ENCODE peak calls at places on chromosomes 3 and 15, in eight cellular contexts. Q, I, U, P, S, Y, F and T are unnamed samples.

GRCh38 chr15:60390931-60391501 is 6.8 kb downstream of the ANXA2 start:
- DNase-seq in Q (peak), I (peak), U (peak), P (peak), S (peak), Y (no peak), F (no peak), T (peak)

GRCh38 chr15:89774492-89774891 is 1.6 kb upstream of the MESP2 start:
- DNase-seq in Q (no peak), I (no peak), U (no peak), P (no peak), S (no peak), Y (no peak), F (no peak), T (no peak)

GRCh38 chr15:41490355-41490754 is 3.3 kb upstream of the ITPKA start:
- DNase-seq in Q (no peak), I (peak), U (peak), P (peak), S (no peak), Y (no peak), F (peak), T (peak)

GRCh38 chr3:67094769-67095168 is 96.7 kb downstream of the KBTBD8 start:
- DNase-seq in Q (no peak), I (no peak), U (peak), P (no peak), S (no peak), Y (peak), F (no peak), T (peak)

GRCh38 chr3:76646921-76647562 is 392.9 kb upstream of the ROBO2 start:
- DNase-seq in Q (no peak), I (no peak), U (no peak), P (no peak), S (peak), Y (peak), F (no peak), T (no peak)

GRCh38 chr15:88664151-88664778 is 25.4 kb downstream of the ISG20 start:
- DNase-seq in Q (no peak), I (no peak), U (peak), P (no peak), S (no peak), Y (no peak), F (no peak), T (peak)

GRCh38 chr3:149801200-149801599 is 8.8 kb upstream of the ANKUB1 start:
- DNase-seq in Q (no peak), I (no peak), U (no peak), P (no peak), S (no peak), Y (no peak), F (no peak), T (no peak)

GRCh38 chr3:140724856-140725812 is 47.3 kb downstream of the TRIM42 start:
- DNase-seq in Q (no peak), I (peak), U (no peak), P (no peak), S (no peak), Y (no peak), F (no peak), T (no peak)

GRCh38 chr3:146277953-146278631 is 27.2 kb upstream of the PLSCR4 start:
- DNase-seq in Q (peak), I (no peak), U (peak), P (peak), S (no peak), Y (no peak), F (no peak), T (peak)

GRCh38 chr3:16290007-16290826 is 25.2 kb downstream of the OXNAD1 start:
- DNase-seq in Q (peak), I (no peak), U (peak), P (peak), S (peak), Y (peak), F (peak), T (peak)

GRCh38 chr3:39433642-39434041 is 27.1 kb downstream of the RPSA start:
- DNase-seq in Q (no peak), I (peak), U (peak), P (peak), S (no peak), Y (no peak), F (no peak), T (peak)

GRCh38 chr15:92878593-92879053 is 21.5 kb upstream of the CHD2 start:
- DNase-seq in Q (no peak), I (no peak), U (no peak), P (no peak), S (no peak), Y (no peak), F (no peak), T (no peak)

GRCh38 chr3:127819086-127819485 is 3.2 kb downstream of the MGLL start:
- DNase-seq in Q (no peak), I (no peak), U (no peak), P (no peak), S (peak), Y (no peak), F (no peak), T (no peak)

GRCh38 chr3:72797773-72798543 is 50.3 kb downstream of the SHQ1 start:
- DNase-seq in Q (peak), I (peak), U (peak), P (no peak), S (no peak), Y (peak), F (no peak), T (peak)

GRCh38 chr15:67019886-67020520 is 45.4 kb upstream of the SMAD3 start:
- DNase-seq in Q (no peak), I (no peak), U (no peak), P (no peak), S (peak), Y (no peak), F (no peak), T (no peak)

GRCh38 chr15:63436872-63437375 is 55.3 kb upstream of the CA12 start:
- DNase-seq in Q (peak), I (peak), U (peak), P (peak), S (peak), Y (peak), F (peak), T (peak)

GRCh38 chr3:142947352-142947751 is 16.1 kb downstream of the PAQR9 start:
- DNase-seq in Q (peak), I (no peak), U (no peak), P (no peak), S (peak), Y (no peak), F (no peak), T (no peak)

GRCh38 chr3:8793242-8793641 is 23.8 kb upstream of the OXTR start:
- DNase-seq in Q (no peak), I (no peak), U (no peak), P (peak), S (no peak), Y (peak), F (peak), T (no peak)

GRCh38 chr3:72663429-72663828 is 184.8 kb downstream of the SHQ1 start:
- DNase-seq in Q (no peak), I (no peak), U (no peak), P (peak), S (no peak), Y (no peak), F (no peak), T (no peak)

GRCh38 chr3:30331519-30331918 is 274.9 kb upstream of the TGFBR2 start:
- DNase-seq in Q (no peak), I (no peak), U (no peak), P (no peak), S (no peak), Y (no peak), F (no peak), T (no peak)

GRCh38 chr15:29728418-29728817 is 93.8 kb downstream of the TJP1 start:
- DNase-seq in Q (no peak), I (no peak), U (no peak), P (no peak), S (no peak), Y (no peak), F (no peak), T (no peak)

GRCh38 chr3:59094446-59094845 is 44.6 kb upstream of the CFAP20DC start:
- DNase-seq in Q (no peak), I (no peak), U (no peak), P (no peak), S (no peak), Y (no peak), F (no peak), T (no peak)

GRCh38 chr3:13515786-13516783 is 32.8 kb upstream of the FBLN2 start:
- DNase-seq in Q (peak), I (no peak), U (no peak), P (no peak), S (no peak), Y (no peak), F (no peak), T (peak)

DNA sequence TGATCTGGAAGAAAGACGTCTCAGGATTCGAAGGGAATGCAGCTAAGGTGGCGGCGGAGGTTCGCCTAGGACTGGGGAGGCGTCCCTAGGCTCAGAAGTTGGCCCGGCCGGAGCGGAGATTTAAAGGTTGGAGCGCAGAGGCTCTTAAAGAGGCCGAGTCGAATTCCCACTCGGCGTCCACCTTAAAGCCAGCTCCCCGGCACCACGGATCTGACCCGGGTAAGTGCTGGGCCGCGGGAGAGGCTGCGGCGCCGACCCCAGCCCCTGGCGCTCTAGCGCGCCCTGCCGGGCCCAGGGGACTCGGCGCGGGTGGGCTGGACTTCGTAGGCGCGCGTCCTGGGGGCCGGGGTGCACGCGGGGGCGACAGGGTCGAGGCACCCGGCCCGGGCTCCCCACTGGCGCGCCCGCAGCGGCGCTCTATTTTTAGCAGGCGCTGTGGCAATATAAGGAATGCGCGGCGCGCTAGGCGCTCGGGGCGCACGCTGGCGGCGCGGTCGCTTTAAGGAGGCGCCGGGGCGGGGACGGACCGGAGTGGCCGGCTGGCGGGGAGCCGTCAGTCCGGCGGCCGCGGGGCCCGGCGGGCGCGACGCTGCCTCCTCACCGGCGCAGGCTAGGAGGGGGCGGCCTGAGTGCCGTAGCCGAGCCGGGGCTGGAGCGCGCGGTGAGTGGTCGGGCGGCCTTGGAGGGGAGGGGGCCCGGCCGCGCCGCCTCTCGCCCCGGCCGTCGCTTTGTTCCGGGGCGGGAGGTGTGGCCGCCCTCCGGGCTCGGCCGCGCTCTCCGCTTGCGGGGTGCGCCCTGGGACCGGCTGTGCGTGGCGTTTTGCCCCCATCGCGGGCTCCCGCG is at the start of gene MRAS:
- DNase-seq in Q (peak), I (no peak), U (peak), P (peak), S (peak), Y (peak), F (peak), T (peak)
- TF ChIP-seq CTCF in Q (peak), I (peak), U (no peak), P (peak), S (peak), Y (peak), F (peak), T (no peak)

DNA sequence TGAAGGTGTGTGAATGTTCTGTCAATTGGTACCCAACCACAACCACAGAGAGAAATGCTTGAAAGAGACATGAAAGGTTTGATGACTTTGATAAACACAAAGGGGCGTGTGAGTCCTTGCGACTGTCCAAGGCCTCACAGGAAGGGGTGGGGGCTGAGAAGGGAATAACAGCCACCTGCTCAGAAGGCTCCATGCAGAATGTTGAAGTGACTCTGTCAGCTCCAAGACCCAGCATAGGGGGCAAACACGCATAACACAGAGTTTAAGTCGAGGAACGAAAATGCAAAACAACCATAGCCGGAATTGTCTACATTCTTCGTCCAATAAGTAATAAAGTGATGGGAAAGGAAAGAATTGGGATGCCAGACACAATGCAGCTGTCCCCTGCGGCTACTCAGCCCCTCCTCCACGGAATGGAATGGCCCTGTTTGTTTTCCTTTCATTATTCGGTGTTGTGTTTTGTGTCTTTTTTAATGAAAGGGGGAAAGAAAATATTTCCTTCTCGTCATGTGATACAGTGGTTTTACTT is 19.9 kb downstream of the TMEM212 start:
- DNase-seq in Q (no peak), I (no peak), U (peak), P (no peak), S (peak), Y (no peak), F (no peak), T (peak)
- H3K4me3 ChIP-seq in Q (no peak), I (no peak), U (peak), P (no peak), S (no peak), Y (no peak), F (no peak), T (no peak)

GRCh38 chr15:80367094-80367493 is 37.1 kb upstream of the ARNT2 start:
- DNase-seq in Q (no peak), I (no peak), U (peak), P (peak), S (peak), Y (peak), F (peak), T (peak)
- TF ChIP-seq CTCF in Q (peak), I (peak), U (peak), P (peak), S (peak), Y (peak), F (peak), T (peak)

DNA sequence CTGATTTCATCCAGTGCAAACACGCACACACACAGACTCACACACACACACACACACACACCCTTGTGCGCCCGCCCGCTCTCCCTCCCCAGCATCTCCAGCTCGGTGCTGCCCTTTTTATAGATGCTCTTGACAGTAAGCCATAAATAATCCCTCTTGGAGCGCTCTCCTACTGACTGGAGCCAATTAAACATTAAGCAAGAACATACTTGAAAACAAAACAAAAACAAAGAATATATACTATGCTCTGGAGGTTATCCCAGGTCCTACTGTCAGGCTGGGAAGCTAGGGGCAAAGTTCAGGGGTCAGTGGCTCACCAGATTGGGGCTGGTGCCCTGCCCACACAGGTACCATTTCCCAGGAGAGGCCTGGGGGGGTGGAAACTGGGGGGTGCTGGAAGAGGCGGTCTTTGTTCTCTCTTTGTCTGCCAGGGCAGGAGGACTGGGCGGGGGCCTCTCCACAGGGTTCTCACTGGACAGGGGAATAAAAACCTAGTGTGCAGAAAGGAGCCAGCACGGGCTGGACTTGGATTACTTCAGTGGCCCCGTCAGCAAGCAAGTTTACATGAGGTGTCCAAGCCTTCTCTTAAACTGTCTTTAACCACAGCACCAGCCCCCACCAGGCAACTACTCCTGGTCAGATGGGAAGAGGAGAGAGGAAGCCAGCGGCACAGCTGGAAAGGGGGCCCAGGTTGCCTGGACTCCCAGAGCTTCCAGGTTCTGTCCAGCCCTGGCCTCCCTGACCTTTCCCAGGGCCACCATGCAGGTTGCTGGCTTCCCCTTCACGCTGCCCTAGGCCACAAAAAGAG is 16.1 kb downstream of the BMF start:
- DNase-seq in Q (peak), I (no peak), U (peak), P (no peak), S (no peak), Y (no peak), F (no peak), T (peak)
- H3K4me3 ChIP-seq in Q (no peak), I (no peak), U (no peak), P (peak), S (peak), Y (no peak), F (no peak), T (no peak)